ENCODE peak calls at places on chromosome 18, in four cellular contexts. R, S, V and T are unnamed samples.

GRCh38 chr18:61334951-61335736 is 1.9 kb downstream of the CDH20 start:
- DNase-seq in R (no peak), S (no peak), V (no peak), T (no peak)

GRCh38 chr18:28161608-28162599 is 15.0 kb downstream of the CDH2 start:
- DNase-seq in R (no peak), S (no peak), V (no peak), T (peak; percentile 34)

GRCh38 chr18:74832999-74833398 is 235.3 kb downstream of the ZNF407 start:
- DNase-seq in R (no peak), S (no peak), V (no peak), T (no peak)

GRCh38 chr18:9701604-9702324 is 6.3 kb upstream of the RAB31 start:
- DNase-seq in R (no peak), S (no peak), V (no peak), T (no peak)

GRCh38 chr18:7237670-7238272 is 6.9 kb downstream of the LRRC30 start:
- DNase-seq in R (no peak), S (no peak), V (no peak), T (no peak)

GRCh38 chr18:49322770-49323490 is 137.5 kb downstream of the DYM start:
- DNase-seq in R (no peak), S (no peak), V (no peak), T (no peak)

GRCh38 chr18:41244751-41245150 is 710.3 kb upstream of the PIK3C3 start:
- DNase-seq in R (no peak), S (no peak), V (no peak), T (no peak)

GRCh38 chr18:12017079-12017478 is 35.8 kb downstream of the IMPA2 start:
- DNase-seq in R (no peak), S (no peak), V (no peak), T (no peak)

GRCh38 chr18:68181956-68182355 is 533.0 kb downstream of the TMX3 start:
- DNase-seq in R (no peak), S (no peak), V (no peak), T (no peak)

GRCh38 chr18:40962784-40963183 is 992.2 kb upstream of the PIK3C3 start:
- DNase-seq in R (no peak), S (no peak), V (no peak), T (no peak)

GRCh38 chr18:58619554-58619915 is 9.4 kb downstream of the ALPK2 start:
- DNase-seq in R (no peak), S (no peak), V (no peak), T (no peak)

GRCh38 chr18:7608174-7608550 is 41.0 kb downstream of the PTPRM start:
- DNase-seq in R (no peak), S (no peak), V (no peak), T (no peak)

GRCh38 chr18:2883137-2883671 is 36.4 kb downstream of the EMILIN2 start:
- DNase-seq in R (no peak), S (no peak), V (no peak), T (peak; percentile 86)

GRCh38 chr18:44793186-44793585 is 112.5 kb downstream of the SETBP1 start:
- DNase-seq in R (no peak), S (no peak), V (no peak), T (no peak)

GRCh38 chr18:46433121-46433826 is 223.7 kb downstream of the LOXHD1 start:
- DNase-seq in R (no peak), S (no peak), V (no peak), T (no peak)

GRCh38 chr18:55748227-55748738 is 160.3 kb upstream of the TCF4 start:
- DNase-seq in R (no peak), S (no peak), V (no peak), T (no peak)

GRCh38 chr18:49811151-49811938 is 2.0 kb downstream of the ACAA2 start:
- DNase-seq in R (no peak), S (no peak), V (no peak), T (no peak)

GRCh38 chr18:22300665-22301636 is 116.8 kb downstream of the CTAGE1 start:
- DNase-seq in R (no peak), S (no peak), V (peak; percentile 56), T (no peak)

GRCh38 chr18:45107425-45107824 is 426.7 kb downstream of the SETBP1 start:
- DNase-seq in R (no peak), S (no peak), V (no peak), T (no peak)

GRCh38 chr18:31217455-31217854 is 54.8 kb upstream of the DSC1 start:
- DNase-seq in R (no peak), S (no peak), V (no peak), T (no peak)

GRCh38 chr18:55236150-55236931 is 277.1 kb upstream of the CCDC68 start:
- DNase-seq in R (no peak), S (peak; percentile 14), V (no peak), T (no peak)

GRCh38 chr18:3345885-3346284 is 84.0 kb downstream of the MYL12B start:
- DNase-seq in R (no peak), S (no peak), V (no peak), T (no peak)

GRCh38 chr18:55588876-55589595 is 1.0 kb upstream of the TCF4 start:
- DNase-seq in R (no peak), S (no peak), V (no peak), T (no peak)

GRCh38 chr18:47895565-47896250 is 34.8 kb downstream of the SMAD2 start:
- DNase-seq in R (no peak), S (no peak), V (no peak), T (no peak)
- H3K36me3 ChIP-seq in R (peaks cover 5% of the 10 kb centered on the region), S (no peaks in the 10 kb centered on the region), V (no peaks in the 10 kb centered on the region), T (no peaks in the 10 kb centered on the region)

GRCh38 chr18:76462326-76462694 is 32.7 kb downstream of the ZNF516 start:
- DNase-seq in R (no peak), S (no peak), V (no peak), T (peak; percentile 75)
- TF ChIP-seq CTCF in R (no peak), S (no peak), V (no peak), T (no peak)

GRCh38 chr18:23542471-23542870 is 39.2 kb downstream of the RMC1 start:
- DNase-seq in R (no peak), S (no peak), V (no peak), T (no peak)

GRCh38 chr18:23539298-23539697 is 36.0 kb downstream of the RMC1 start:
- DNase-seq in R (no peak), S (no peak), V (no peak), T (no peak)

GRCh38 chr18:23539911-23540475 is 36.7 kb downstream of the RMC1 start:
- DNase-seq in R (no peak), S (no peak), V (no peak), T (no peak)

GRCh38 chr18:23541349-23542093 is 38.2 kb downstream of the RMC1 start:
- DNase-seq in R (no peak), S (no peak), V (no peak), T (no peak)

GRCh38 chr18:23540867-23541266 is 37.6 kb downstream of the RMC1 start:
- DNase-seq in R (no peak), S (no peak), V (no peak), T (no peak)
- H3K36me3 ChIP-seq in R (peaks cover 43% of the 10 kb centered on the region), S (peaks cover 61% of the 10 kb centered on the region), V (peaks cover 26% of the 10 kb centered on the region), T (peaks cover 100% of the 10 kb centered on the region)

GRCh38 chr18:63590966-63591695 is 4.0 kb downstream of the SERPINB13 start:
- DNase-seq in R (no peak), S (no peak), V (no peak), T (no peak)

GRCh38 chr18:63592506-63592905 is 5.4 kb downstream of the SERPINB13 start:
- DNase-seq in R (no peak), S (no peak), V (no peak), T (no peak)

GRCh38 chr18:63588869-63589268 is 1.7 kb downstream of the SERPINB13 start:
- DNase-seq in R (no peak), S (no peak), V (no peak), T (no peak)

GRCh38 chr18:63590368-63590767 is 3.2 kb downstream of the SERPINB13 start:
- DNase-seq in R (no peak), S (no peak), V (no peak), T (no peak)

DNA sequence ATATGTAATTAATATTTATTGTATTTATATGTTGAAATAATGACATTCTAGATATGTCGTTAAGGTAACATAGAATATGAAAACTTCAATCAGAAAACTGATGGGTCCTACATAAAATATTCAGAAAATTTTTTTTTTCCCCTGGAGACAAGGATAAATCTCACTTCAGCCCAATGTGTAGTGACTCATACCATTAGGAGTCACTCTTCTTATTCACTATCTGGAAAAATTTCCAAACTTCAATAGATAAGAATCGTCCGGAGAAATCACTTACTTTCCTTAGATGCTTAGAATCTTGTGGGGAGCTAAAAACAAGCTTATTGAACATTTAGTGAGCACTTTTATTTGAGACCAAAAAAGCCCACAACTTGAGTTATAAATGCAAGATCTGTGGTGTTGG is 4.6 kb downstream of the SERPINB13 start:
- DNase-seq in R (no peak), S (no peak), V (no peak), T (no peak)
- TF ChIP-seq CTCF in R (no peak), S (no peak), V (no peak), T (no peak)

GRCh38 chr18:26271917-26272549 is 45.8 kb downstream of the TAF4B start:
- DNase-seq in R (no peak), S (no peak), V (no peak), T (no peak)
- H3K36me3 ChIP-seq in R (peaks cover 6% of the 10 kb centered on the region), S (no peaks in the 10 kb centered on the region), V (no peaks in the 10 kb centered on the region), T (peaks cover 37% of the 10 kb centered on the region)

GRCh38 chr18:36409779-36410178 is 112.3 kb downstream of the FHOD3 start:
- DNase-seq in R (no peak), S (no peak), V (no peak), T (peak; percentile 85)

GRCh38 chr18:36412778-36413177 is 115.3 kb downstream of the FHOD3 start:
- DNase-seq in R (no peak), S (no peak), V (no peak), T (no peak)

GRCh38 chr18:36408606-36409005 is 111.1 kb downstream of the FHOD3 start:
- DNase-seq in R (no peak), S (no peak), V (no peak), T (peak; percentile 74)

GRCh38 chr18:36410346-36410745 is 112.8 kb downstream of the FHOD3 start:
- DNase-seq in R (no peak), S (no peak), V (no peak), T (no peak)

GRCh38 chr18:36411745-36412168 is 114.2 kb downstream of the FHOD3 start:
- DNase-seq in R (no peak), S (no peak), V (no peak), T (peak; percentile 66)
- TF ChIP-seq CTCF in R (no peak), S (peak; percentile 18), V (no peak), T (no peak)

GRCh38 chr18:77046409-77046808 is 86.2 kb downstream of the MBP start:
- DNase-seq in R (no peak), S (no peak), V (no peak), T (no peak)
- H3K36me3 ChIP-seq in R (no peaks in the 10 kb centered on the region), S (no peaks in the 10 kb centered on the region), V (no peaks in the 10 kb centered on the region), T (peaks cover 10% of the 10 kb centered on the region)